ENCODE peak calls at places on chromosomes 2 and 18, in four cellular contexts. A is H9, Y is IMR-90, H is H1. Q is an unnamed sample.

GRCh38 chr2:8694737-8695136 is 12.9 kb downstream of the ID2 start:
- DNase-seq in A (no peak), Y (peak), H (no peak), Q (no peak)

GRCh38 chr2:58932801-58933200 is 691.7 kb upstream of the FANCL start:
- DNase-seq in A (no peak), Y (no peak), H (no peak), Q (no peak)

GRCh38 chr18:79857082-79857661 is 59.4 kb downstream of the KCNG2 start:
- DNase-seq in A (no peak), Y (peak), H (no peak), Q (peak)

GRCh38 chr2:202429164-202429980 is 53.2 kb downstream of the BMPR2 start:
- DNase-seq in A (no peak), Y (peak), H (no peak), Q (no peak)

GRCh38 chr18:25827961-25828561 is 262.4 kb downstream of the SS18 start:
- DNase-seq in A (peak), Y (peak), H (no peak), Q (peak)

GRCh38 chr2:88658318-88658717 is 31.1 kb upstream of the EIF2AK3 start:
- DNase-seq in A (no peak), Y (peak), H (no peak), Q (no peak)

GRCh38 chr2:158530829-158531228 is 74.1 kb downstream of the PKP4 start:
- DNase-seq in A (no peak), Y (no peak), H (no peak), Q (peak)

GRCh38 chr2:54999182-54999581 is 51.1 kb downstream of the RTN4 start:
- DNase-seq in A (no peak), Y (peak), H (no peak), Q (no peak)

GRCh38 chr18:74478876-74479275 is 17.3 kb upstream of the CNDP2 start:
- DNase-seq in A (no peak), Y (no peak), H (no peak), Q (no peak)

GRCh38 chr2:234725528-234726264 is 226.1 kb upstream of the SH3BP4 start:
- DNase-seq in A (no peak), Y (peak), H (no peak), Q (no peak)

DNA sequence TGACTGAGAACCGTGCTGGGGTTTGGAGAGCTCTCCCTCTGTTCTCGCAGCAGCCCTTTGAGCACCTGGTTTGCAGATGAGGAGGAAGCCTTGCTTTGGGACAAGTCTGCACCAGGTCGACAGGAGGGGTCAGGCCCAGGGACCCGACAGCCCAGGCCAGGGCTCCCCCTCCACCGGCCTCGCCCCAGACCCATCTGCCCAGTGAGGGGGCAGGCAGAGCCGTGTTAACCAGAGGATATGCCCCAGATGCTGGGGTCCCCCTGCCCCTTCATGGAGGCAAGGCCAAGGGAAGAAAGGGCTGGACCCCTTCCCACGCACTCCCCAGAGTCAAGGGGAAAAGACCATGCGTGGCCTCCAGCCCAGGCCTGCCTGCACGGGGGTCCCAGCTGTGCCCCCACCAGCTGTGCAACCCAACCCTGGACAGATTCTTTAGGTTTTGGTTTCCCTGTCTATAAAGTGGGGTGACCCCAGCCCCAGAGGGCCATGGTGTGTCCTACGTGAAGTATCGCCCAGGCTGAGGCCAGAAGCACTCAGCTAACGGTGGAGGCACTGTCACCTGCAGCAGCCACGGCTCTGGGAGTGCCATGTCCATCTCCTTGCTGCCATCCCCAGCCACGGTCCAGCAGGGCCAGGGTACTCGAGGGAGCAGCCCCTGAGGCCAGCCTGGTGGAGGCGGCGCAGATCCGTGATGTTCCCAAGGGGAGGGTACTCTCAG is 4.8 kb upstream of the SNED1 start:
- DNase-seq in A (peak), Y (no peak), H (no peak), Q (no peak)
- H2BK120ac ChIP-seq in A (no peak), Y (peak), H (no peak), Q (no peak)

GRCh38 chr2:95351080-95351915 is 51.2 kb upstream of the FAHD2A start:
- DNase-seq in A (peak), Y (no peak), H (no peak), Q (no peak)
- H4K5ac ChIP-seq in A (no peak), Y (no peak), H (no peak), Q (no peak)

DNA sequence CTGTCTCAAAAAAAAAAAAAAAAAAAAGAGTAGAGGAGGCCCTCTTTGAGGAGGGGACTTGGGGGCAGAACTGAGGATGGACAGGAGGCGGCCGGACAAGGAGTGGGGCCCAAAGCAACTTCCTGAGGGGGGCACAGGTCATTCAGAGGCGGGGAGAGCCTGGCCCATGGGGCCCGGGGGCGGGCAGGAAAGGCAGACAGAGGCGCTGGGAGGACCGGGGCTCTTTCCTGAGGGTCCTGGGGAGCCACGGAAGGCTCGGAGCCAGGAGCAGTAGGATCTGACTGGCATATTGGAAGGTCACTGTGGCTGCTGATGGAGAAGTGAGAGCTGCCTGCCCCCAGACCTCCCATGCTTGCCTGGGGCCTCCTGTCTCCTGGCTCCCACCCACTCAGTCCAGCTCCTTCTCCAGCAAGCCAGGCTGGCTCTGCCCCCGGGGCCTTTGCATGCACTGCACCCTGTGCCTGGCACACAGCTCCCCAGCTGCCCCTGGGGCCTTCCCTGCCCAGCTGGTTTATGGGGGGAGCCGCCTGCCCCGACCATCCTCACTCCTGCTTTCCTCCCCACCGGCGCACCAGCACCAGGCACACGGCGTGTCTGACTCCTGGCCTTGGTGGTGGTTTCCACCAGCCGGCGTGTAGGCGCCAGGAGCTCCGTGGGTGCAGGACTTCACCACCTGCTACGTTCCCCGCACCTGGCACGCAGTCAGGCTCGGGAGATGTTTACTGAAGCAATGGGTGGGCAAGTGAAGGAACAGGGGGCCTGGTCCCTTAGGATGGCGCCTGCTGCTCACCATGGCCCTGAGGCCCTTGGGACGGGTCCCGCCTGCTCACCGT is 5.6 kb downstream of the ESPNL start:
- DNase-seq in A (peak), Y (no peak), H (no peak), Q (no peak)
- H2BK15ac ChIP-seq in A (no peak), Y (no peak), H (no peak), Q (no peak)

DNA sequence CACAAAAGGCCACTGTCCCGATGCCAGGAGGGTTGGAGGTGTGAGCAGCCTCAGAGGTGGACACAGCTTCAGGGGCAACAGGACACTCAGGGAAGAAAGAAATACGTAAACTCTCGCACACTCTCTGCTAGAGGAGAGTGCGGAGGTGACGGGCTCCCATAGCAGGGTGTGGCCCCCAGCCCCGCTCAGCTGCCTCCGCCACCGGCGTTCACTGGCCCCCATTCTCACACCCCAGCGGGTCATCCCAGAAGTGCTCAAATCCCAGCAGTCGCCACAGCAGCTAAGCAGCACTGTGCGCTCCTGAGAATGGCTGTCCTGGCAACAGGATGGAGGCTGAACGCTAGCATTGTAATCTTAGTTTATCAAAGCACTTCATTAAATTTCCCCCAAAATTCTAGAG is 315.6 kb upstream of the SALL3 start:
- DNase-seq in A (no peak), Y (no peak), H (no peak), Q (no peak)
- H2BK120ac ChIP-seq in A (no peak), Y (no peak), H (no peak), Q (no peak)

DNA sequence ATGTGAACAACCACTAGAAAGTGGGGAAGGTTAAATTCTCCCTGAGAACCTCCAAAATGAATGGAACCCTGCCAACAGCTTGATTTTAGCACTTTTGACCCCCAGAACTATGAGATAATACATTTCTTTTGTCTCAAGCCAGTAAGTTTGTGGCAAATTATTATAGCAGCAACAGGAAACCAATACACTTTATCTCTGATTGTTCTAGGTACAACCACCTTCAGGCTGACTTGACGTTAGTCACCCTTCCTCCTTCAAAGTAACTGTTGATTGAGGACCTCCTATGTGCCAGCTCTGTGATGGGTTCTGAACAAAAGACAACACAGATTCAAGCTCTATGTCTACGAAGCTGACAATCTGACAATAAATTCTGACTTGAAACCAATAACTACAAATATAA is 318.9 kb downstream of the NCKAP5 start:
- DNase-seq in A (no peak), Y (no peak), H (no peak), Q (no peak)
- H4K5ac ChIP-seq in A (no peak), Y (no peak), H (no peak), Q (no peak)

DNA sequence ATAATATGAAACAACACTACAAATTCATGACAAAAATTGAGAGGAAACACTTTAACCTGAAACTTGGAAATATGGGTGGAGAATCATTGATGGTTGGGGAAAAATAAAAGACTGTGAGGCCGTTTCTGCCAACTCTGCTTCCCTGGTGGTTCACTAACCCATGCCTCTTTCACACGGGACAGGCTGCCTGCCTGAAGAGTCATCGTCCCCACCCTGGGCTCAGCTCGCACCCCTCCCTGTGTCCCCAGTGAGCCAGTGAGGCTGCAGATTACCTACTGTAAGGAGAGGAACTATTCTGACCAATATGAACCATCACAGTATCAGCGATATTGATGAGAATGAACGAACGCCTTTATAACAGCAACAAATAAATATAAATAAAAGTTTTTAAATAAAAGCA is 357.8 kb upstream of the CDH20 start:
- DNase-seq in A (peak), Y (no peak), H (no peak), Q (peak)
- H2BK15ac ChIP-seq in A (no peak), Y (no peak), H (no peak), Q (no peak)

Q was measured in mesendoderm.